ENCODE peak calls at places on chromosome 13, in five cellular contexts. C, O, N, T and J are unnamed samples. For H3K9me3, the result is how much of the 10 kb centered on the place peaks cover.

GRCh38 chr13:104086205-104086604 is 1020.0 kb upstream of the SLC10A2 start:
- DNase-seq in C (no peak), O (no peak), N (no peak), T (no peak), J (no peak)

GRCh38 chr13:73757471-73758233 is 376.6 kb downstream of the KLF12 start:
- DNase-seq in C (no peak), O (no peak), N (no peak), T (no peak), J (no peak)

GRCh38 chr13:63864171-63864902 is 2448.7 kb upstream of the PCDH20 start:
- DNase-seq in C (no peak), O (no peak), N (no peak), T (no peak), J (no peak)

GRCh38 chr13:113979791-113980471 is 6.1 kb upstream of the C13orf46 start:
- DNase-seq in C (peak), O (peak), N (no peak), T (no peak), J (no peak)

GRCh38 chr13:95411641-95412040 is 110.4 kb upstream of the ABCC4 start:
- DNase-seq in C (no peak), O (no peak), N (no peak), T (no peak), J (no peak)

GRCh38 chr13:111111376-111111937 is 3.7 kb upstream of the ARHGEF7 start:
- DNase-seq in C (no peak), O (peak), N (no peak), T (no peak), J (no peak)

GRCh38 chr13:27359203-27359821 is 65.1 kb upstream of the GTF3A start:
- DNase-seq in C (peak), O (peak), N (peak), T (no peak), J (peak)

GRCh38 chr13:107846642-107847041 is 368.7 kb downstream of the LIG4 start:
- DNase-seq in C (no peak), O (no peak), N (no peak), T (no peak), J (no peak)

GRCh38 chr13:47241446-47241845 is 344.6 kb upstream of the HTR2A start:
- DNase-seq in C (no peak), O (no peak), N (no peak), T (no peak), J (no peak)

GRCh38 chr13:87052731-87053130 is 618.4 kb upstream of the SLITRK5 start:
- DNase-seq in C (no peak), O (no peak), N (no peak), T (no peak), J (no peak)

GRCh38 chr13:92460479-92460878 is 766.1 kb upstream of the GPC6 start:
- DNase-seq in C (no peak), O (no peak), N (no peak), T (no peak), J (no peak)

GRCh38 chr13:26653842-26654241 is 96.4 kb downstream of the WASF3 start:
- DNase-seq in C (no peak), O (no peak), N (no peak), T (no peak), J (no peak)

GRCh38 chr13:67091603-67092002 is 138.5 kb downstream of the PCDH9 start:
- DNase-seq in C (no peak), O (no peak), N (no peak), T (no peak), J (no peak)

GRCh38 chr13:30847697-30848307 is 58.3 kb upstream of the MEDAG start:
- DNase-seq in C (no peak), O (no peak), N (no peak), T (peak), J (no peak)

GRCh38 chr13:89740994-89741678 is 1606.4 kb upstream of the MIR17HG start:
- DNase-seq in C (no peak), O (no peak), N (no peak), T (no peak), J (no peak)

GRCh38 chr13:74325106-74325505 is 190.9 kb upstream of the KLF12 start:
- DNase-seq in C (no peak), O (no peak), N (no peak), T (no peak), J (no peak)

GRCh38 chr13:79901336-79901735 is 420.4 kb downstream of the NDFIP2 start:
- DNase-seq in C (peak), O (no peak), N (no peak), T (no peak), J (no peak)

GRCh38 chr13:95784161-95784880 is 107.4 kb downstream of the DNAJC3 start:
- DNase-seq in C (no peak), O (no peak), N (no peak), T (no peak), J (no peak)

GRCh38 chr13:101265934-101266333 is 150.4 kb downstream of the NALCN start:
- DNase-seq in C (no peak), O (no peak), N (no peak), T (no peak), J (no peak)

GRCh38 chr13:23445794-23446193 is 12.3 kb upstream of the SACS start:
- DNase-seq in C (no peak), O (no peak), N (no peak), T (no peak), J (no peak)

GRCh38 chr13:109737606-109738005 is 48.8 kb downstream of the IRS2 start:
- DNase-seq in C (no peak), O (no peak), N (no peak), T (no peak), J (no peak)

GRCh38 chr13:101917833-101918755 is 465.6 kb downstream of the ITGBL1 start:
- DNase-seq in C (no peak), O (no peak), N (no peak), T (no peak), J (no peak)

GRCh38 chr13:102913924-102914628 is 68.2 kb downstream of the ERCC5 start:
- DNase-seq in C (peak), O (no peak), N (no peak), T (no peak), J (no peak)

GRCh38 chr13:111920306-111920931 is 146.5 kb upstream of the SOX1 start:
- DNase-seq in C (peak), O (no peak), N (no peak), T (no peak), J (no peak)

GRCh38 chr13:51584731-51585191 is 499 bp downstream of the WDFY2 start:
- DNase-seq in C (peak), O (no peak), N (peak), T (peak), J (peak)

GRCh38 chr13:113856716-113857065 is 7.2 kb downstream of the GAS6 start:
- DNase-seq in C (no peak), O (peak), N (no peak), T (no peak), J (no peak)

GRCh38 chr13:43316997-43317396 is 293.6 kb downstream of the DNAJC15 start:
- DNase-seq in C (no peak), O (peak), N (no peak), T (no peak), J (no peak)

GRCh38 chr13:44117351-44117750 is 237.6 kb downstream of the LACC1 start:
- DNase-seq in C (no peak), O (no peak), N (peak), T (no peak), J (no peak)

GRCh38 chr13:19071161-19071936 is 110.3 kb downstream of the TUBA3C start:
- DNase-seq in C (no peak), O (no peak), N (no peak), T (no peak), J (no peak)

GRCh38 chr13:19069684-19070397 is 111.8 kb downstream of the TUBA3C start:
- DNase-seq in C (no peak), O (no peak), N (no peak), T (no peak), J (peak)

GRCh38 chr13:19072543-19072942 is 109.1 kb downstream of the TUBA3C start:
- DNase-seq in C (no peak), O (no peak), N (no peak), T (no peak), J (no peak)

GRCh38 chr13:19067767-19068166 is 113.9 kb downstream of the TUBA3C start:
- DNase-seq in C (no peak), O (no peak), N (no peak), T (no peak), J (peak)

GRCh38 chr13:19070398-19070735 is 111.3 kb downstream of the TUBA3C start:
- DNase-seq in C (no peak), O (no peak), N (no peak), T (no peak), J (no peak)
- H3K9me3 ChIP-seq in C (under half), O (under half), N (under half), T (under half), J (under half)

GRCh38 chr13:36480726-36481485 is 48.6 kb downstream of the CCNA1 start:
- DNase-seq in C (no peak), O (no peak), N (no peak), T (no peak), J (no peak)
- H3K9me3 ChIP-seq in C (under half), O (under half), N (under half), T (under half), J (under half)

DNA sequence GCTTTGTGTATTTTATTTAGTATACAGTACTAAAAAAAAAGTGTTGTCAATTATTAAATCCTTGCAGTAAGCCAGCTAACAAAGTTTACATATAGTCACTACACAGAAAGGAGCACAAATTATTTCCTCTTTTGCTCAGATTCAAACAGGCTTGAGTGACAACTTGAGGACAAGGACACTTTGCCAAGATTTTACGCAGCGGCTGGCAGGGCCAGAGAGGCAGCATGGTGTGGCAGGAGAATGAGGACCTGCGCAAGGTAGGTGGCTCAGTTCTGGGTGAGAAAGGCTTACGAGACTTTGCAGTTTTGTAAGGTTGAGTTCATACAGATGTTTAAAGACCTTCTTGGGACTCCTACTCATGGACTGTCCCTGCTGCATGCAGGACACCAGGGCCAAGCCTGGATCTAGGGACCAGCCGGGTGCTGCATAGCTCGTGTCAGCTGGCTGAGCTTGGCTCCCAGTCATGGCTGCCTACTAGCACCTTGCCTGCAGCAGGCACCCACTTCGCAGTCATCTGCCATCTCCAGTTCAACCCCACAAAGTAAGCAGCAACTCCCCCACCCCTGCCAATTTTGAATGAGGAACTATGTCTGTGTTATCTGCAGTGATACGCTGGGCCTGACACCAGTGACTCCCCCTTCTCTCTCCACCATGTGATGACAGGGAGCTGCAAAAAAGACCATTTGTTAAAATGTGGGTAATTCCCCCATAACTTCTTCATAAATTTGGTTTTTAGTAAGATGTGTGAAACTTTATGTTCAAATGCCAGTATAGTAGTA is 3.7 kb upstream of the TUBA3C start:
- DNase-seq in C (no peak), O (no peak), N (no peak), T (no peak), J (peak)
- H3K9me3 ChIP-seq in C (under half), O (under half), N (under half), T (under half), J (under half)

GRCh38 chr13:18959996-18960395 is 221.6 kb downstream of the TUBA3C start:
- DNase-seq in C (no peak), O (no peak), N (no peak), T (no peak), J (no peak)

GRCh38 chr13:18960637-18961227 is 220.9 kb downstream of the TUBA3C start:
- DNase-seq in C (no peak), O (no peak), N (no peak), T (no peak), J (no peak)

GRCh38 chr13:18961383-18962117 is 220.1 kb downstream of the TUBA3C start:
- DNase-seq in C (no peak), O (no peak), N (no peak), T (no peak), J (no peak)

GRCh38 chr13:18956473-18957078 is 225.0 kb downstream of the TUBA3C start:
- DNase-seq in C (no peak), O (no peak), N (no peak), T (no peak), J (no peak)

GRCh38 chr13:18959229-18959628 is 222.4 kb downstream of the TUBA3C start:
- DNase-seq in C (no peak), O (no peak), N (no peak), T (no peak), J (no peak)
- H3K9me3 ChIP-seq in C (under half), O (under half), N (under half), T (under half), J (under half)

DNA sequence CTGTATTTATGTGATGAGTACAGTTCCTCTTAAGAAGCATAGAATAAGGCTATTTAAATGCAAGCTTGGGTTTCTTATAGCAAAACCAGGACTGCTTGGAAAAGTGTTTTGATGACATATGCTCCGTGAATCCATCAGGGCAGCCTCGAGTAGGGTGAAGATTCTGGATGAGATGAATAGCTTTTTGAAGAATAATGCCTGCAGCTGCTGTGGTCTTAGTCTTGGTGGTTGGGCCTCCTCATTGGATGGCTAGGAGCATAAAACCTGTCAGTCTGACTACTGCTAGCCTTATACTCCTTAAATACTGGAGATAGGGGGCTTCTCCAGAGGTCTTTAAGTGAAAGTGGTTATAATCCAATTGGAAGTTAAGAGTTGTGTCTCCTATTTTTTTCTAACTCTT is 704.3 kb downstream of the FGF9 start:
- DNase-seq in C (no peak), O (no peak), N (no peak), T (no peak), J (no peak)
- H3K9me3 ChIP-seq in C (under half), O (under half), N (under half), T (under half), J (under half)

DNA sequence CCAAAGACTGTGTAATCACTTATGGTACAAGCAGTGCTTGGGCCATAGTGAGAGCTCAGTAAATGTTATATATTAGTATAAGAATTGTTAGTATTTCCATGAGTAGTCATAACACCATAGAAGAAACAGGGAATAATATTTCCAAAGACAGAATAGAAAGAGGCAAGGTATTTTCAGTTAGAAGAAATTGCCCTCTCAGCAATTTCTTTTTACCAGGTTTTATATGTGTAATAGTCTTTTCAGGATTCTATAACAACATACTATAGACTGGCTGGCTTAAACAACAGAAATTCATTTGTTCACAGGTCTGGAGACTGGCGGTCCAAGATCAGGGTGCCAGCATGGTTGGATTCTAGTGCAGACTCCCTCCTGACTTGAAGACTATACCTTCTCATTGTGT is 485.7 kb downstream of the FOXO1 start:
- DNase-seq in C (no peak), O (no peak), N (no peak), T (no peak), J (no peak)
- H3K9me3 ChIP-seq in C (under half), O (under half), N (under half), T (under half), J (under half)